ENCODE peak calls at places on chromosomes 6 and 20, in five cellular contexts. One of them, this sample, is unnamed.

GRCh38 chr6:162785632-162786242 is 58.0 kb downstream of the PACRG start:
- DNase-seq in OCI-LY7: no peak
- DNase-seq in HCT116: no peak
- DNase-seq in GM23248: no peak
- DNase-seq in PC-3: no peak
- DNase-seq in this sample: peak; percentile 6

GRCh38 chr6:143127941-143128340 is 67.3 kb downstream of the AIG1 start:
- DNase-seq in OCI-LY7: no peak
- DNase-seq in HCT116: no peak
- DNase-seq in GM23248: no peak
- DNase-seq in PC-3: no peak
- DNase-seq in this sample: no peak

GRCh38 chr6:134520181-134521115 is 202.5 kb upstream of the SGK1 start:
- DNase-seq in OCI-LY7: no peak
- DNase-seq in HCT116: no peak
- DNase-seq in GM23248: peak; percentile 59
- DNase-seq in PC-3: peak; percentile 31
- DNase-seq in this sample: no peak

GRCh38 chr6:36387440-36388303 is at the start of gene ETV7:
- DNase-seq in OCI-LY7: no peak
- DNase-seq in HCT116: no peak
- DNase-seq in GM23248: peak; percentile 70
- DNase-seq in PC-3: peak; percentile 20
- DNase-seq in this sample: peak; percentile 74

GRCh38 chr6:107217248-107217647 is 101.9 kb upstream of the BEND3 start:
- DNase-seq in OCI-LY7: no peak
- DNase-seq in HCT116: no peak
- DNase-seq in GM23248: no peak
- DNase-seq in PC-3: no peak
- DNase-seq in this sample: no peak

GRCh38 chr6:166775180-166775922 is 148.3 kb upstream of the RPS6KA2 start:
- DNase-seq in OCI-LY7: peak; percentile 83
- DNase-seq in HCT116: peak; percentile 51
- DNase-seq in GM23248: peak; percentile 85
- DNase-seq in PC-3: peak; percentile 77
- DNase-seq in this sample: peak; percentile 89

GRCh38 chr6:19231878-19232519 is 605.2 kb upstream of the ID4 start:
- DNase-seq in OCI-LY7: no peak
- DNase-seq in HCT116: no peak
- DNase-seq in GM23248: no peak
- DNase-seq in PC-3: no peak
- DNase-seq in this sample: no peak

GRCh38 chr6:84050408-84050807 is 16.8 kb downstream of the MRAP2 start:
- DNase-seq in OCI-LY7: no peak
- DNase-seq in HCT116: no peak
- DNase-seq in GM23248: peak; percentile 17
- DNase-seq in PC-3: peak; percentile 6
- DNase-seq in this sample: no peak

GRCh38 chr20:53608456-53609413 is 15.1 kb upstream of the ZNF217 start:
- DNase-seq in OCI-LY7: no peak
- DNase-seq in HCT116: no peak
- DNase-seq in GM23248: peak; percentile 34
- DNase-seq in PC-3: no peak
- DNase-seq in this sample: peak; percentile 45

GRCh38 chr6:26122402-26122792 is 35.2 kb downstream of the HFE start:
- DNase-seq in OCI-LY7: no peak
- DNase-seq in HCT116: no peak
- DNase-seq in GM23248: peak; percentile 46
- DNase-seq in PC-3: peak; percentile 41
- DNase-seq in this sample: peak; percentile 68

GRCh38 chr6:149923327-149923986 is 536 bp upstream of the RAET1G start:
- DNase-seq in OCI-LY7: no peak
- DNase-seq in HCT116: no peak
- DNase-seq in GM23248: no peak
- DNase-seq in PC-3: no peak
- DNase-seq in this sample: no peak

GRCh38 chr6:169640347-169640972 is 61.4 kb downstream of the WDR27 start:
- DNase-seq in OCI-LY7: no peak
- DNase-seq in HCT116: no peak
- DNase-seq in GM23248: peak; percentile 69
- DNase-seq in PC-3: no peak
- DNase-seq in this sample: no peak

GRCh38 chr6:157980288-157981131 is 1.2 kb upstream of the SYNJ2 start:
- DNase-seq in OCI-LY7: no peak
- DNase-seq in HCT116: no peak
- DNase-seq in GM23248: no peak
- DNase-seq in PC-3: no peak
- DNase-seq in this sample: no peak

GRCh38 chr6:30156262-30156599 is 4.8 kb downstream of the TRIM10 start:
- DNase-seq in OCI-LY7: no peak
- DNase-seq in HCT116: peak; percentile 82
- DNase-seq in GM23248: peak; percentile 44
- DNase-seq in PC-3: peak; percentile 89
- DNase-seq in this sample: no peak

GRCh38 chr20:6583134-6583738 is 184.2 kb upstream of the BMP2 start:
- DNase-seq in OCI-LY7: peak; percentile 32
- DNase-seq in HCT116: no peak
- DNase-seq in GM23248: peak; percentile 69
- DNase-seq in PC-3: peak; percentile 79
- DNase-seq in this sample: peak; percentile 78

GRCh38 chr6:100657678-100658330 is 193.1 kb upstream of the SIM1 start:
- DNase-seq in OCI-LY7: peak; percentile 31
- DNase-seq in HCT116: no peak
- DNase-seq in GM23248: peak; percentile 55
- DNase-seq in PC-3: peak; percentile 61
- DNase-seq in this sample: no peak

GRCh38 chr20:20849126-20849525 is 136.7 kb upstream of the RALGAPA2 start:
- DNase-seq in OCI-LY7: no peak
- DNase-seq in HCT116: no peak
- DNase-seq in GM23248: no peak
- DNase-seq in PC-3: no peak
- DNase-seq in this sample: no peak

GRCh38 chr6:21918081-21918480 is 324.5 kb downstream of the SOX4 start:
- DNase-seq in OCI-LY7: no peak
- DNase-seq in HCT116: no peak
- DNase-seq in GM23248: no peak
- DNase-seq in PC-3: no peak
- DNase-seq in this sample: no peak

GRCh38 chr20:13492001-13492480 is 146.7 kb downstream of the TASP1 start:
- DNase-seq in OCI-LY7: no peak
- DNase-seq in HCT116: no peak
- DNase-seq in GM23248: peak; percentile 82
- DNase-seq in PC-3: peak; percentile 28
- DNase-seq in this sample: peak; percentile 89

GRCh38 chr20:45835230-45836224 is 1.9 kb downstream of the SNX21 start:
- DNase-seq in OCI-LY7: no peak
- DNase-seq in HCT116: no peak
- DNase-seq in GM23248: peak; percentile 95
- DNase-seq in PC-3: peak; percentile 95
- DNase-seq in this sample: no peak

GRCh38 chr20:53023717-53024116 is 51.6 kb downstream of the TSHZ2 start:
- DNase-seq in OCI-LY7: no peak
- DNase-seq in HCT116: no peak
- DNase-seq in GM23248: peak; percentile 83
- DNase-seq in PC-3: no peak
- DNase-seq in this sample: no peak

GRCh38 chr20:3687655-3688054 is 5.8 kb upstream of the ADAM33 start:
- DNase-seq in OCI-LY7: no peak
- DNase-seq in HCT116: peak; percentile 39
- DNase-seq in GM23248: peak; percentile 83
- DNase-seq in PC-3: peak; percentile 35
- DNase-seq in this sample: peak; percentile 64

GRCh38 chr6:152259234-152259633 is 377.9 kb downstream of the SYNE1 start:
- DNase-seq in OCI-LY7: no peak
- DNase-seq in HCT116: no peak
- DNase-seq in GM23248: no peak
- DNase-seq in PC-3: no peak
- DNase-seq in this sample: no peak
- H3K9me2 ChIP-seq in OCI-LY7: no peaks in the 10 kb centered on the region
- H3K9me2 ChIP-seq in HCT116: no peaks in the 10 kb centered on the region
- H3K9me2 ChIP-seq in GM23248: no peaks in the 10 kb centered on the region
- H3K9me2 ChIP-seq in PC-3: no peaks in the 10 kb centered on the region
- H3K9me2 ChIP-seq in this sample: no peaks in the 10 kb centered on the region

GRCh38 chr6:146881228-146882181 is 282.7 kb downstream of the ADGB start:
- DNase-seq in OCI-LY7: no peak
- DNase-seq in HCT116: no peak
- DNase-seq in GM23248: no peak
- DNase-seq in PC-3: no peak
- DNase-seq in this sample: peak; percentile 38
- H3K4me2 ChIP-seq in OCI-LY7: no peak overlapping the region
- H3K4me2 ChIP-seq in HCT116: no peak overlapping the region
- H3K4me2 ChIP-seq in GM23248: no peak overlapping the region
- H3K4me2 ChIP-seq in PC-3: no peak overlapping the region
- H3K4me2 ChIP-seq in this sample: no peak overlapping the region

DNA sequence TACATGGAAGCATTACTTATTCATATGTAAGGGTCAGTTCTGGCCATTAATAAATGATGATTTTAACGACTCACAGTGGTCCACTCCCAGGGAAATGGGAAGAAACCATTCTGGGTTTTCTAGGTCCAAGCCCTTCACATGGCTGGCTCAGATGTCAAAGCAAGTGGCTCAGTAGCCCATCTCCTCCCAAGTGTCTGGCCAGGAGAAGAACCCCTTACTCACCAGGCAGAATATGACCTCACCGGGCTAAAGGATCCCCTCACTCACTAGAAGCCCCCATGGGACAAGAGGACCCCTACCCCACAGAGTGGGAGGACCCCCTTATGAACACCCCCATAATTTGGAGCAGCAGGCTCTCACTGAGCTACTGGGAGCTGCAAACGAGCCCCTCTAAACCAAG is 34.0 kb downstream of the PREX1 start:
- DNase-seq in OCI-LY7: no peak
- DNase-seq in HCT116: no peak
- DNase-seq in GM23248: no peak
- DNase-seq in PC-3: no peak
- DNase-seq in this sample: no peak
- H3K9me2 ChIP-seq in OCI-LY7: no peaks in the 10 kb centered on the region
- H3K9me2 ChIP-seq in HCT116: no peaks in the 10 kb centered on the region
- H3K9me2 ChIP-seq in GM23248: no peaks in the 10 kb centered on the region
- H3K9me2 ChIP-seq in PC-3: no peaks in the 10 kb centered on the region
- H3K9me2 ChIP-seq in this sample: no peaks in the 10 kb centered on the region

GRCh38 chr20:44247131-44247571 is at the start of gene GDAP1L1:
- DNase-seq in OCI-LY7: no peak
- DNase-seq in HCT116: no peak
- DNase-seq in GM23248: peak; percentile 24
- DNase-seq in PC-3: no peak
- DNase-seq in this sample: peak; percentile 89
- H3K4me2 ChIP-seq in OCI-LY7: no peak within 1 kb of the TSS
- H3K4me2 ChIP-seq in HCT116: no peak within 1 kb of the TSS
- H3K4me2 ChIP-seq in GM23248: no peak within 1 kb of the TSS
- H3K4me2 ChIP-seq in PC-3: no peak within 1 kb of the TSS
- H3K4me2 ChIP-seq in this sample: peak within 1 kb of the TSS; percentile 97

DNA sequence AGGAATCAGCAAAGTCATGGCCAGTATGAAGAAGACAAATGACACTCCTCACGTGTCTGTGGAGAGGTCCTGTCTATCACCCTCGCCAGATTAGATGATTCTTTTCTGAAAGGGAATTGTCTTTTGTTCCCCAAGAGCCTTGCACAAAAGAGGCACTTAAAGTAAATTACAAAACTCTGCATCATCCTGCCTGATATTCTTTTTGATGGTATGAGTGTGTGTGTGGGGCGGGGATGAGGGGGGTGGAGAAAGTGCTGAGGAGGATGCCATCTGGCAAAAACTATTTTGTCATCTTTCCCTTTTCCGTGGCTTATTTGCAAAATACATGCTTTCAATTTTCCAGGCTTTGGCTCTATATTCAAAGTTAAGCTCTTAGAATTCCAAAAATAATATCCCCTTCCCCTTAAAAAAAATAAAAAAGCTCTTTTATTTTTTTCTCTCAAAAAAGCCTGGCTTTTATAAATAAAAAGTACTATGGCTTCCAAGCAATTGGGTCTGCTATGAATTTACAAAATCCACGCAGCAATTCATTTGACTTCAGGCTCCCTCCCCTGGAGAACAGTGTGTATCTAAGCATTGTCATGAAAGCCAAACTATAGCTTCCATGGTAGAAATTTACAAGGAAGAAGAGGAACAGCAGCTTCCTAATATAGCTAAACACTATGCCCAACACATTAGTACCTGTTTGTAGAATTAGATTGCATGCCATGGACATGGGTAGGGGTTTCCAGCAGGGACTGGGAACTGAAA is 185.1 kb upstream of the ARG1 start:
- DNase-seq in OCI-LY7: no peak
- DNase-seq in HCT116: no peak
- DNase-seq in GM23248: peak; percentile 73
- DNase-seq in PC-3: no peak
- DNase-seq in this sample: no peak
- H3K9me2 ChIP-seq in OCI-LY7: no peaks in the 10 kb centered on the region
- H3K9me2 ChIP-seq in HCT116: no peaks in the 10 kb centered on the region
- H3K9me2 ChIP-seq in GM23248: no peaks in the 10 kb centered on the region
- H3K9me2 ChIP-seq in PC-3: no peaks in the 10 kb centered on the region
- H3K9me2 ChIP-seq in this sample: no peaks in the 10 kb centered on the region

GRCh38 chr20:58330229-58330628 is 20.7 kb downstream of the RAB22A start:
- DNase-seq in OCI-LY7: no peak
- DNase-seq in HCT116: no peak
- DNase-seq in GM23248: no peak
- DNase-seq in PC-3: no peak
- DNase-seq in this sample: no peak

GRCh38 chr20:58328836-58329235 is 19.3 kb downstream of the RAB22A start:
- DNase-seq in OCI-LY7: no peak
- DNase-seq in HCT116: no peak
- DNase-seq in GM23248: no peak
- DNase-seq in PC-3: no peak
- DNase-seq in this sample: peak; percentile 72

GRCh38 chr20:58329711-58330110 is 20.2 kb downstream of the RAB22A start:
- DNase-seq in OCI-LY7: no peak
- DNase-seq in HCT116: no peak
- DNase-seq in GM23248: no peak
- DNase-seq in PC-3: no peak
- DNase-seq in this sample: no peak

GRCh38 chr20:58325914-58326313 is 16.4 kb downstream of the RAB22A start:
- DNase-seq in OCI-LY7: no peak
- DNase-seq in HCT116: no peak
- DNase-seq in GM23248: no peak
- DNase-seq in PC-3: no peak
- DNase-seq in this sample: no peak

DNA sequence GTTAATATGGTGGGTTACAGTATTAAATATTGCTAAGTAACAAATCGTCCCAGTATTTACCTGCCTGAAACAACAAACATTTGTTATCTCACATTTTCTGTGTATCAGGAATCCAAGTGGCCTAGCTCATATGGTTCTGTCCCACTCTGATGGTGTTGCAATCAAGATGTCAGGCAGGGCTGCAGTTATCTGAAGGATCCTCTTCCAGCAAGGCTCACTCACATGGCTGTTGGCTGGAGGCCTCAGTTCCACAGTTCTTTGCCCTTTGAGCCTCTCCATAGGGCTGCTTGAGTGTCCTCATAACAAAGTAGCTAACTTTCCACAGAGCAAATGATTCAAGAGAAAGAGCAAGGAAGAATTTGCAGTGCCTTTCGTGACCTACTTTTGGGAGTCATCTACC is 17.7 kb downstream of the RAB22A start:
- DNase-seq in OCI-LY7: no peak
- DNase-seq in HCT116: no peak
- DNase-seq in GM23248: peak; percentile 24
- DNase-seq in PC-3: no peak
- DNase-seq in this sample: no peak
- H3K4me2 ChIP-seq in OCI-LY7: no peak overlapping the region
- H3K4me2 ChIP-seq in HCT116: no peak overlapping the region
- H3K4me2 ChIP-seq in GM23248: no peak overlapping the region
- H3K4me2 ChIP-seq in PC-3: no peak overlapping the region
- H3K4me2 ChIP-seq in this sample: no peak overlapping the region

This sample was measured in GM23338.